ENCODE peak calls at places on chromosomes 5 and 9, in four cellular contexts. C is A549, Z is breast epithelium, L is lower lobe of right lung. J is an unnamed sample.
A peak's percentile ranks its signal among the peaks of the same experiment; 100 is the strongest.

GRCh38 chr5:153619706-153620105 is 129.2 kb downstream of the GRIA1 start:
- DNase-seq in C (no peak), Z (no peak), L (no peak), J (no peak)

GRCh38 chr5:119366537-119366874 is 10.7 kb downstream of the TNFAIP8 start:
- DNase-seq in C (no peak), Z (no peak), L (no peak), J (no peak)

GRCh38 chr5:32733582-32734340 is 22.6 kb downstream of the NPR3 start:
- DNase-seq in C (no peak), Z (no peak), L (no peak), J (no peak)

GRCh38 chr9:133405508-133406009 is 12.3 kb downstream of the REXO4 start:
- DNase-seq in C (no peak), Z (no peak), L (no peak), J (no peak)

GRCh38 chr5:1513326-1514026 is 10.3 kb downstream of the LPCAT1 start:
- DNase-seq in C (no peak), Z (peak; percentile 31), L (peak; percentile 49), J (no peak)

GRCh38 chr9:99820330-99821186 is 1.1 kb upstream of the NR4A3 start:
- DNase-seq in C (peak; percentile 72), Z (peak; percentile 55), L (peak; percentile 65), J (peak; percentile 61)

GRCh38 chr9:116369706-116370105 is 216.1 kb downstream of the PAPPA start:
- DNase-seq in C (no peak), Z (no peak), L (no peak), J (no peak)

GRCh38 chr9:92176068-92176799 is 61.0 kb upstream of the SPTLC1 start:
- DNase-seq in C (peak; percentile 17), Z (no peak), L (no peak), J (no peak)

GRCh38 chr9:35743880-35744518 is 5.0 kb downstream of the GBA2 start:
- DNase-seq in C (no peak), Z (no peak), L (no peak), J (no peak)

GRCh38 chr5:32419791-32420190 is 24.7 kb downstream of the ZFR start:
- DNase-seq in C (no peak), Z (no peak), L (no peak), J (no peak)

GRCh38 chr5:109992264-109992915 is 302.7 kb downstream of the MAN2A1 start:
- DNase-seq in C (no peak), Z (no peak), L (no peak), J (no peak)

GRCh38 chr9:126436545-126437269 is 110.1 kb downstream of the MVB12B start:
- DNase-seq in C (no peak), Z (no peak), L (no peak), J (no peak)

GRCh38 chr5:122639852-122640251 is 135.0 kb upstream of the SNX2 start:
- DNase-seq in C (no peak), Z (no peak), L (no peak), J (no peak)

GRCh38 chr9:113463418-113464285 is at the start of gene RGS3:
- DNase-seq in C (peak; percentile 68), Z (peak; percentile 74), L (peak; percentile 81), J (no peak)

GRCh38 chr5:112012112-112012511 is 255.1 kb upstream of the NREP start:
- DNase-seq in C (no peak), Z (no peak), L (no peak), J (no peak)

GRCh38 chr5:6522337-6522736 is 73.7 kb downstream of the UBE2QL1 start:
- DNase-seq in C (no peak), Z (no peak), L (no peak), J (no peak)

GRCh38 chr9:272251-273213 is 57.9 kb downstream of the DOCK8 start:
- DNase-seq in C (no peak), Z (no peak), L (peak; percentile 56), J (no peak)

GRCh38 chr9:76245518-76245917 is 148.7 kb downstream of the RFK start:
- DNase-seq in C (no peak), Z (no peak), L (no peak), J (no peak)

DNA sequence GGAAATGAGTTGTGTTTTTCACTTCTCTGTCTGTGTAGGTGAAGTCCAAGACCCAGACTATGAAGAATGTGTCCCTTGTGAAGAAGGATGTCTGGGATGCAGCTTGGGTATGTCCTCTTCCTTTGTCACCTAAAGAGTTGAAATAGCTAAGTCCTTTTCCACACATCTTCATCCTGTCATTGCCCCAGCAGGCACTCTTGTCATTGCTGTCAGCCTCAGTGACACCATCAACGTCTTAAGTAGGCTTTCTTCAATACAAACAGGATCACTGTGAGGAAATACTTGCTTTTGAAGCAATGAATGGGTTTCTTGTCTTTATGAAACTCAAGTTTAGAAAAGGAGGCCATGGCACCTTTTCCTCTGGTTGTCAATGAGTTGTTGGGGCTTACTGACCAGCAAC is 153.6 kb downstream of the RFK start:
- DNase-seq in C (no peak), Z (no peak), L (no peak), J (no peak)
- H3K4me3 ChIP-seq in C (no peak overlapping the region), Z (no peak overlapping the region), L (no peak overlapping the region), J (no peak overlapping the region)

GRCh38 chr9:124878518-124878917 is 16.6 kb downstream of the ARPC5L start:
- DNase-seq in C (no peak), Z (no peak), L (no peak), J (no peak)
- H3K27ac ChIP-seq in C (no peak overlapping the region), Z (no peak overlapping the region), L (no peak overlapping the region), J (no peak overlapping the region)

GRCh38 chr9:121558423-121558950 is 58.8 kb upstream of the GGTA1 start:
- DNase-seq in C (no peak), Z (no peak), L (no peak), J (no peak)
- H3K4me3 ChIP-seq in C (no peak overlapping the region), Z (no peak overlapping the region), L (no peak overlapping the region), J (no peak overlapping the region)

GRCh38 chr5:176678584-176678983 is 31.3 kb downstream of the TSPAN17 start:
- DNase-seq in C (no peak), Z (no peak), L (no peak), J (no peak)

GRCh38 chr5:176682016-176682531 is 34.8 kb downstream of the TSPAN17 start:
- DNase-seq in C (no peak), Z (no peak), L (no peak), J (no peak)

GRCh38 chr5:176680226-176680563 is 32.9 kb downstream of the TSPAN17 start:
- DNase-seq in C (no peak), Z (no peak), L (no peak), J (no peak)

GRCh38 chr5:176677209-176677931 is 30.1 kb downstream of the TSPAN17 start:
- DNase-seq in C (no peak), Z (no peak), L (no peak), J (no peak)

GRCh38 chr5:176679365-176680225 is 32.3 kb downstream of the TSPAN17 start:
- DNase-seq in C (no peak), Z (no peak), L (no peak), J (no peak)
- H3K27ac ChIP-seq in C (no peak overlapping the region), Z (no peak overlapping the region), L (no peak overlapping the region), J (no peak overlapping the region)

DNA sequence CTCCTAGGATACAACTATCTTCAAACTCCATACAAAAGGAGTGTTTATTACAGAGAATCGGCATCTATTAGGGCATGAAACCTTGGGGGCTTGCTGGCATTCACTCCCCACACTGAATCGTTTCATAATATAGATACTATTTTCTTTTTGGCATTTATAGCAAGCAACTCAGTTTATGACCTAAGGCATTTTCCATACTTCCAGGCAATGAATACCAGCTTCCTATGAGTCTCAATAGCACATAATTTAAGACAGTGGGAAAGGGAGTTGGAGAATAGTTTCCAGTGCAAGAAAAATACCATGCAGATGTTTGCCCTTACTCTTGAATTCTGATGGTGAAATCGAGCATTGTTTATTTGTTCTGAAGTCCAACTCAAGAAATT is 175.8 kb upstream of the KLF9 start:
- DNase-seq in C (no peak), Z (no peak), L (no peak), J (no peak)
- H3K4me3 ChIP-seq in C (no peak overlapping the region), Z (no peak overlapping the region), L (no peak overlapping the region), J (no peak overlapping the region)

GRCh38 chr5:34504967-34505366 is 151.2 kb upstream of the RAI14 start:
- DNase-seq in C (no peak), Z (no peak), L (no peak), J (no peak)
- H3K27ac ChIP-seq in C (no peak overlapping the region), Z (peak overlapping the region; percentile 38), L (no peak overlapping the region), J (no peak overlapping the region)

GRCh38 chr5:7754490-7754889 is 96.4 kb downstream of the CFAP90 start:
- DNase-seq in C (no peak), Z (no peak), L (no peak), J (no peak)

GRCh38 chr5:7753596-7753995 is 97.3 kb downstream of the CFAP90 start:
- DNase-seq in C (no peak), Z (no peak), L (no peak), J (no peak)

GRCh38 chr5:7754997-7755596 is 95.8 kb downstream of the CFAP90 start:
- DNase-seq in C (peak; percentile 72), Z (peak; percentile 73), L (peak; percentile 68), J (no peak)

GRCh38 chr5:7756453-7756852 is 94.5 kb downstream of the CFAP90 start:
- DNase-seq in C (no peak), Z (no peak), L (no peak), J (no peak)

DNA sequence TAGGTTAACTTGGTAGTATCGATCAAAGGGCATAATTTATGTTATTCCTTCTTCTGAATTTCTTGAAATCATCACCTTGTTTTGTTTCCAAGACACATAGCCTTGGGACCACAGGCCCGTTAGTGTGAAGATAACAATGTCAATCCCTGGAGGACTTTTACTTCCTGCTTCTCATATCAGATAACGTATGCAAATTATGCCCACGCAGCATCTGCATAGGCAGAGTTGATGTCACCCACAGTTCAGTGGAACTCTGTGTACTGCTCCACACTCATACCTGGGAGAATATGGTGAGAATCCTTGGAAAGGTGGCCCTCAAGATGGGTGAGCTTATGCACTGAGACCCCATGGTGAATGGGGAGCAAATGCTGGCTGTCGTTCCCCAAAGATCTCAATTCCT is 95.0 kb downstream of the CFAP90 start:
- DNase-seq in C (no peak), Z (no peak), L (no peak), J (no peak)
- H3K4me3 ChIP-seq in C (no peak overlapping the region), Z (no peak overlapping the region), L (no peak overlapping the region), J (no peak overlapping the region)

J was measured in AG04450.